ENCODE peak calls at places on chromosomes 7 and 10, in four cellular contexts. Z, P, T and F are unnamed samples.

GRCh38 chr7:33862946-33863814 is 42.2 kb upstream of the BMPER start:
- DNase-seq in Z (no peak), T (no peak), P (no peak), F (no peak)

GRCh38 chr10:32084484-32084883 is 28.3 kb upstream of the KIF5B start:
- DNase-seq in P (no peak), T (no peak), Z (no peak), F (no peak)

GRCh38 chr7:115559877-115560276 is 470.7 kb downstream of the TFEC start:
- DNase-seq in P (no peak), Z (no peak), T (no peak), F (no peak)

GRCh38 chr7:25897261-25897782 is 254.7 kb upstream of the NFE2L3 start:
- DNase-seq in T (no peak), P (no peak), Z (no peak), F (no peak)

GRCh38 chr10:122503004-122503403 is 41.7 kb downstream of the HTRA1 start:
- DNase-seq in Z (no peak), P (no peak), T (no peak), F (no peak)

GRCh38 chr7:70417061-70417655 is 714.8 kb upstream of the GALNT17 start:
- DNase-seq in P (no peak), Z (no peak), T (no peak), F (no peak)

GRCh38 chr7:41336455-41336952 is 366.4 kb downstream of the INHBA start:
- DNase-seq in Z (no peak), T (no peak), P (no peak), F (no peak)

GRCh38 chr7:73842248-73842895 is at the start of gene METTL27:
- DNase-seq in T (peak; percentile 78), P (peak; percentile 92), Z (peak; percentile 91), F (peak; percentile 85)

GRCh38 chr10:130243015-130243414 is 106.8 kb downstream of the GLRX3 start:
- DNase-seq in T (no peak), P (no peak), Z (no peak), F (no peak)

GRCh38 chr7:40763319-40764287 is 628.8 kb downstream of the SUGCT start:
- DNase-seq in P (no peak), T (no peak), Z (peak; percentile 67), F (no peak)

GRCh38 chr7:94871132-94871531 is 36.3 kb upstream of the PPP1R9A start:
- DNase-seq in T (no peak), Z (no peak), P (no peak), F (no peak)

GRCh38 chr10:63192826-63193225 is 59.7 kb downstream of the NRBF2 start:
- DNase-seq in T (no peak), P (no peak), Z (no peak), F (no peak)

GRCh38 chr7:94908204-94909022 is 1.0 kb downstream of the PPP1R9A start:
- DNase-seq in Z (peak; percentile 9), T (no peak), P (no peak), F (no peak)

GRCh38 chr7:144656960-144657359 is 178.9 kb downstream of the TPK1 start:
- DNase-seq in P (no peak), Z (no peak), T (no peak), F (no peak)

GRCh38 chr7:77331938-77332695 is 84.0 kb downstream of the GSAP start:
- DNase-seq in P (peak; percentile 47), Z (peak; percentile 82), T (no peak), F (no peak)

GRCh38 chr10:62433181-62433692 is 59.1 kb downstream of the ZNF365 start:
- DNase-seq in Z (peak; percentile 94), T (peak; percentile 16), P (peak; percentile 78), F (peak; percentile 4)

GRCh38 chr10:89301231-89301630 is 615 bp upstream of the IFIT2 start:
- DNase-seq in T (no peak), Z (peak; percentile 34), P (no peak), F (no peak)

GRCh38 chr10:516766-517165 is 172.7 kb downstream of the DIP2C start:
- DNase-seq in T (no peak), Z (no peak), P (no peak), F (no peak)

GRCh38 chr7:25831901-25832411 is 320.0 kb upstream of the NFE2L3 start:
- DNase-seq in Z (peak; percentile 29), T (no peak), P (no peak), F (no peak)

GRCh38 chr7:33107136-33108066 is 1.8 kb downstream of the RP9 start:
- DNase-seq in T (no peak), Z (peak; percentile 28), P (no peak), F (no peak)

GRCh38 chr7:115707236-115707635 is 323.3 kb downstream of the TFEC start:
- DNase-seq in T (no peak), P (no peak), Z (peak; percentile 3), F (no peak)

GRCh38 chr7:116357776-116358670 is 141.5 kb upstream of the CAV2 start:
- DNase-seq in T (no peak), P (no peak), Z (peak; percentile 63), F (no peak)